ENCODE peak calls at places on chromosome 5, in five cellular contexts. U is fibroblast of villous mesenchyme; B is HepG2; H is CD8-positive, alpha-beta T cell; S is brain microvascular endothelial cell. R is an unnamed sample.

GRCh38 chr5:137442660-137443059 is 56.5 kb downstream of the SPOCK1 start:
- DNase-seq in U (no peak), S (no peak), H (no peak), B (no peak), R (no peak)

GRCh38 chr5:100841358-100842076 is 61.6 kb downstream of the ST8SIA4 start:
- DNase-seq in U (no peak), H (no peak), S (peak; percentile 4), B (no peak), R (peak; percentile 48)

GRCh38 chr5:64766105-64766504 is 2.4 kb downstream of the SREK1IP1 start:
- DNase-seq in B (peak; percentile 30), U (peak; percentile 61), S (no peak), H (no peak), R (peak; percentile 48)

GRCh38 chr5:45399041-45399440 is 297.1 kb downstream of the HCN1 start:
- DNase-seq in H (no peak), U (no peak), S (no peak), B (no peak), R (no peak)

GRCh38 chr5:151174612-151175101 is 17.1 kb upstream of the ANXA6 start:
- DNase-seq in B (no peak), S (no peak), H (no peak), U (peak; percentile 52), R (no peak)

GRCh38 chr5:67648201-67648671 is 451.6 kb upstream of the CD180 start:
- DNase-seq in B (no peak), S (peak; percentile 73), U (peak; percentile 70), H (no peak), R (peak; percentile 95)

GRCh38 chr5:150065886-150066285 is 20.5 kb downstream of the CSF1R start:
- DNase-seq in U (no peak), S (peak; percentile 33), H (no peak), B (no peak), R (peak; percentile 12)

GRCh38 chr5:147479949-147480348 is 29.9 kb downstream of the DPYSL3 start:
- DNase-seq in S (no peak), B (no peak), U (peak; percentile 42), H (no peak), R (peak; percentile 68)

GRCh38 chr5:161009194-161009593 is 157.2 kb upstream of the ATP10B start:
- DNase-seq in S (no peak), B (no peak), H (no peak), U (no peak), R (no peak)

GRCh38 chr5:125349432-125349831 is 603.0 kb upstream of the ZNF608 start:
- DNase-seq in H (no peak), U (peak; percentile 67), S (peak; percentile 24), B (no peak), R (peak; percentile 38)

GRCh38 chr5:9715891-9716335 is 85.8 kb upstream of the TAS2R1 start:
- DNase-seq in S (peak; percentile 62), U (peak; percentile 58), B (no peak), H (no peak), R (peak; percentile 57)

GRCh38 chr5:53631251-53631650 is 70.8 kb downstream of the NDUFS4 start:
- DNase-seq in S (no peak), H (no peak), U (no peak), B (no peak), R (no peak)

GRCh38 chr5:122941737-122942136 is 94.8 kb downstream of the PPIC start:
- DNase-seq in B (no peak), S (no peak), H (no peak), U (no peak), R (no peak)

GRCh38 chr5:36874465-36874864 is 2.1 kb upstream of the NIPBL start:
- DNase-seq in U (peak; percentile 6), B (no peak), S (no peak), H (no peak), R (no peak)

GRCh38 chr5:149754481-149754880 is 24.4 kb downstream of the PPARGC1B start:
- DNase-seq in H (no peak), S (no peak), B (no peak), U (no peak), R (no peak)

GRCh38 chr5:1107167-1108007 is 4.5 kb downstream of the SLC12A7 start:
- DNase-seq in S (no peak), U (no peak), H (no peak), B (peak; percentile 73), R (no peak)
- H3K4me3 ChIP-seq in S (no peak overlapping the region), U (no peak overlapping the region), H (peak overlapping the region; percentile 2), B (peak overlapping the region; percentile 55), R (no peak overlapping the region)

GRCh38 chr5:133319244-133319643 is 267.4 kb downstream of the HSPA4 start:
- DNase-seq in U (no peak), B (no peak), S (no peak), H (no peak), R (no peak)

GRCh38 chr5:133319905-133320520 is 268.2 kb downstream of the HSPA4 start:
- DNase-seq in U (no peak), S (no peak), H (no peak), B (no peak), R (peak; percentile 6)

GRCh38 chr5:133317558-133317957 is 265.7 kb downstream of the HSPA4 start:
- DNase-seq in U (no peak), H (no peak), B (no peak), S (no peak), R (no peak)

GRCh38 chr5:133314086-133314485 is 262.3 kb downstream of the HSPA4 start:
- DNase-seq in U (no peak), B (no peak), H (no peak), S (no peak), R (no peak)

DNA sequence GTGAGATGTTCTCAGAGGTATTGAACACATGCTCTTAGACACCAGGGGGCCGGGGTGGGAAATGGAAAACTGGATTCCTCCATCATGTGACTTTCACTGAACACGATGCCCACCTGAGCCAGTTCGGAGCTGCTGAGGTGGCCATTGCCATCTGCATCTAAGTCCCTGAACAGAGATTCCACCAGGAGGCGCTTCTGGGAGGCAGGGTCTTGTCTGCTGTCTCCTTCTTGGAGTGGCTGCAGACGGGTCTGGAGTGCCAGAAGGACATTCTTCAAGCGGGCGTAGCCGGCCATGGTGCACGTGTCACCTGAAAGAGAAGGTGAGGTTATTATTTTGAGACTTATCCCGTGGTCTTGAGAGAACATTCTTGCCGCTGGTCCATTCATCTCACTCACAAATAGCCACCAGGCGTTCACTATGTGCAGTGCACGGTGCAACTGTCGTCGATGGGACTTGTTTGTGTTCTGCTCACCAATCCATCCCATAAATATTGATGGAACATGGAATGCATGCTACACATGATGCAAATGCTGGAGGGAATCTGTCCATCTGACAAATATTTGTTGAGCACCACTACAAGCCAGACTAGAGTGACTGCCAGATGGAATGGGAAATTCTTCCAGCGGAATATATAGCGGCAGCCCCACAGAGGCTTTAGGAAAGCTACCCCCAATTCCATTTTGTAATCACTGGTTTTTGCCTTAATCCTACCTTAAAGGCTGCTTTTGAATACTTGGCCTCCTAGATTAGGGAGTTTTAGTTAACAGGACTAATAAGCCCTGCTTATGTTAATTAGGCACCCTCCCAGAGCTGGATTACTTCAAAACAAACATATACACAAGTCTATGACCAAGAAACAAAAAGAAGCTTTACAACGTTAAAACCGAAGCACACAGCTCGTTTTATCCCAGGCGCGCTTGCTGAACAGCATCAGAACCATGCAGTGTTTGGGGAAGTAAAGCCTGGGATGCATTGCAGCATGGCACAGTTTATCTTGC is 264.8 kb downstream of the HSPA4 start:
- DNase-seq in S (no peak), U (peak; percentile 20), H (no peak), B (peak; percentile 27), R (peak; percentile 2)
- TF ChIP-seq CTCF in S (peak; percentile 51), U (peak; percentile 48), H (no peak), B (peak; percentile 46), R (no peak)

DNA sequence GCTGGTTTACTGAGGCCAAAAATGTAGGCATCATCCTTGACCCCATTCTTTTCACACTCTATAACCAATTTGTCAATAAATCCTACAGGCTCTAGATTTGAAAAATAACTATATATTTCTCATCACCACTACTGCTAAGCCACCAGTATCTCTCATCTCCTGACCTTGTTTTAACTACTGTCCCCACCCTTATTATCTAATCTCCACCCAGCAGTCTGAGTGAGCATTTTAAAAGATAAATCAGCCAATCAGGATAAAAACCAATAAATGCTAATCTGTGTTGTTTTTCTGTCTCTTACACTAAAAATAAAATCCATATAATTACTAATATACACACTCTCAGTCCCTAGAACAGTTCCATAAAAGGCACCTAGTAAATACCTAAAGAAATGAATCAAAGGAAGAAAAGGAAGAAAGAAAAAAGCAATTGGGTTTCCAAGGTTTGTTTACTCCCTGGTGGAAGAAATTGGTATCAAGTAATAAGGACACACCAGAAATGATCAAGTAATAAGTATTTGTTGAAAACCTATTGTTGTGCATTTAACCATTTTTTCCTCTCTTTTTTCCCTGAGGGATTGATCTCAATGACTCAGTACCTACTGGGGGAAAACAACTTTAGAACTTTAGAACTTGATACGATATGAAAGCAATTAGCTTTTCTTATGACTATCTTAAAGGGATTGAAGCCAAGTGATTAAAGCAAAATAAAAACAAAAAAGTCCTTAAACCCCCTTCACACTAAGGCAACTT is 19.3 kb downstream of the MRPS27 start:
- DNase-seq in H (no peak), U (peak; percentile 16), B (no peak), S (no peak), R (peak; percentile 55)
- H3K4me3 ChIP-seq in H (no peak overlapping the region), U (no peak overlapping the region), B (no peak overlapping the region), S (no peak overlapping the region), R (no peak overlapping the region)

DNA sequence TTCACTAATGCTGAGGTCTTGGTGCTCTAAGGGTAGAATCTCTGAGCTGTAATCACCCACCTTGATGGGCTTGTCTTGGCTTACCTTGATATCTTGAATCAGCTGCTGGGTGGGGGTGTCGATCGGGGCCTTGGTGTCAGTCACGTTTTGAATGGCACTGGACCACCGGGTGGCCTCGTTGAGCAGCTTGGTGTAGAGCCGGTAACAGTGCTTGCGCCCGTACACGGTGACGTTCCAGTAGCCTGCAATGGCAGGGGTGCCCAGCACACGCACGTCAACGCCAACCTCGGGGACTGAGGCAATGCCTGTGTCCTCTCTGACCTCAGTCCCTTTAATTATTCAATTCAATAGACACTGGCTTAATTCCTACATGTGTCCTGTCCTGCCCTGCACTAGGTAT is 63.1 kb upstream of the RETREG1 start:
- DNase-seq in B (no peak), H (no peak), S (no peak), U (no peak), R (no peak)
- TF ChIP-seq CTCF in B (peak; percentile 46), H (no peak), S (peak; percentile 40), U (no peak), R (no peak)

R was measured in cardiac fibroblast.